ENCODE peak calls at places on chromosome X, in six cellular contexts. E is smooth muscle cell of the brain vasculature; R is NCI-H2081; Q is nucleus accumbens; V is activated CD8-positive, alpha-beta memory T cell treated with anti-CD3 and anti-CD28 coated beads, Interleukin-2, amount 10 ng/mL, durations not matched to agents 7 days and 5 days; T is GM13977. N is an unnamed sample.

GRCh38 chrX:132638313-132638712 is 149.5 kb upstream of the MBNL3 start:
- DNase-seq in R (no peak), E (no peak), Q (no peak), T (no peak), V (no peak), N (no peak)

GRCh38 chrX:40105016-40105790 is 7.4 kb upstream of the BCOR start:
- DNase-seq in V (peak; percentile 49), T (peak; percentile 70), Q (peak; percentile 52), E (no peak), R (no peak), N (peak; percentile 67)

GRCh38 chrX:21528076-21528475 is 130.1 kb downstream of the KLHL34 start:
- DNase-seq in Q (no peak), T (no peak), V (no peak), E (no peak), R (no peak), N (no peak)

GRCh38 chrX:68498044-68498507 is 775 bp upstream of the YIPF6 start:
- DNase-seq in Q (no peak), E (no peak), T (no peak), R (no peak), V (no peak), N (no peak)

GRCh38 chrX:20517565-20517964 is 250.9 kb upstream of the RPS6KA3 start:
- DNase-seq in Q (no peak), E (no peak), V (no peak), R (no peak), T (no peak), N (no peak)

GRCh38 chrX:27381419-27381818 is 81.7 kb downstream of the PPP4R3C start:
- DNase-seq in E (no peak), R (no peak), V (no peak), T (no peak), Q (no peak), N (no peak)

GRCh38 chrX:50147972-50148371 is 52.8 kb downstream of the AKAP4 start:
- DNase-seq in E (no peak), V (no peak), T (no peak), R (no peak), Q (no peak), N (no peak)

GRCh38 chrX:77892887-77893286 is 2.3 kb downstream of the MAGT1 start:
- DNase-seq in R (no peak), E (no peak), V (no peak), Q (no peak), T (no peak), N (no peak)

GRCh38 chrX:79524642-79525041 is 157.5 kb upstream of the ITM2A start:
- DNase-seq in T (peak; percentile 13), R (no peak), Q (no peak), V (no peak), E (no peak), N (no peak)

GRCh38 chrX:41131766-41132165 is 46.5 kb downstream of the USP9X start:
- DNase-seq in R (no peak), E (no peak), Q (no peak), V (no peak), T (no peak), N (no peak)

GRCh38 chrX:123169247-123169901 is 14.7 kb upstream of the GRIA3 start:
- DNase-seq in E (no peak), V (no peak), Q (no peak), R (no peak), T (no peak), N (no peak)

GRCh38 chrX:65300104-65300809 is 234.3 kb downstream of the LAS1L start:
- DNase-seq in R (no peak), V (no peak), T (no peak), Q (no peak), E (no peak), N (no peak)

GRCh38 chrX:103877571-103877970 is 45.5 kb upstream of the RAB9B start:
- DNase-seq in E (no peak), T (no peak), V (no peak), Q (no peak), R (no peak), N (no peak)

GRCh38 chrX:63932907-63933306 is 147.9 kb upstream of the ARHGEF9 start:
- DNase-seq in V (no peak), R (no peak), Q (no peak), T (no peak), E (no peak), N (no peak)

GRCh38 chrX:68914337-68914989 is 85.6 kb downstream of the EFNB1 start:
- DNase-seq in Q (no peak), R (no peak), V (no peak), E (no peak), T (no peak), N (no peak)

GRCh38 chrX:1493877-1494510 is 41.3 kb upstream of the ASMTL start:
- DNase-seq in T (peak; percentile 48), R (no peak), Q (no peak), V (peak; percentile 39), E (no peak), N (no peak)

GRCh38 chrX:12349201-12349600 is 210.9 kb downstream of the FRMPD4 start:
- DNase-seq in Q (no peak), V (no peak), E (no peak), R (no peak), T (no peak), N (no peak)

GRCh38 chrX:53433651-53434639 is at the start of gene HSD17B10:
- DNase-seq in Q (peak; percentile 74), R (peak; percentile 90), V (peak; percentile 92), E (no peak), T (peak; percentile 84), N (peak; percentile 88)

GRCh38 chrX:154098551-154098950 is 1.0 kb upstream of the MECP2 start:
- DNase-seq in V (no peak), Q (no peak), R (no peak), E (no peak), T (no peak), N (no peak)

GRCh38 chrX:111445485-111445884 is 33.5 kb upstream of the DCX start:
- DNase-seq in V (no peak), R (peak; percentile 77), Q (no peak), T (peak; percentile 23), E (no peak), N (peak; percentile 67)

GRCh38 chrX:130028196-130028595 is 45.8 kb downstream of the BCORL1 start:
- DNase-seq in T (no peak), V (peak; percentile 56), E (peak; percentile 20), Q (peak; percentile 4), R (no peak), N (no peak)

GRCh38 chrX:2595258-2595657 is 94.5 kb upstream of the DHRSX start:
- DNase-seq in E (no peak), V (no peak), R (no peak), T (no peak), Q (no peak), N (no peak)

GRCh38 chrX:69428216-69428615 is 75.9 kb upstream of the NALF2 start:
- DNase-seq in T (no peak), Q (no peak), R (no peak), E (no peak), V (no peak), N (no peak)

GRCh38 chrX:34197946-34198345 is 65.8 kb upstream of the FAM47A start:
- DNase-seq in E (no peak), T (no peak), Q (no peak), R (no peak), V (no peak), N (no peak)

GRCh38 chrX:40158036-40158706 is 60.4 kb upstream of the BCOR start:
- DNase-seq in E (no peak), T (peak; percentile 82), R (peak; percentile 53), Q (peak; percentile 46), V (no peak), N (peak; percentile 52)

GRCh38 chrX:47179221-47179927 is 14.3 kb upstream of the UBA1 start:
- DNase-seq in R (no peak), Q (peak; percentile 41), E (no peak), V (no peak), T (no peak), N (no peak)

GRCh38 chrX:2974946-2975345 is 31.4 kb upstream of the ARSH start:
- DNase-seq in E (no peak), T (no peak), R (no peak), V (no peak), Q (no peak), N (no peak)

GRCh38 chrX:41333994-41334865 is at the start of gene DDX3X:
- DNase-seq in R (peak; percentile 88), Q (peak; percentile 88), E (peak; percentile 54), V (peak; percentile 86), T (peak; percentile 91), N (peak; percentile 90)

GRCh38 chrX:115330498-115331138 is 41.1 kb downstream of the LUZP4 start:
- DNase-seq in Q (peak; percentile 9), E (peak; percentile 36), V (no peak), T (peak; percentile 59), R (peak; percentile 77), N (peak; percentile 67)

GRCh38 chrX:71652405-71652804 is 14.9 kb upstream of the LOC101059915 start:
- DNase-seq in T (no peak), V (peak; percentile 69), Q (no peak), R (peak; percentile 39), E (peak; percentile 15), N (peak; percentile 27)

GRCh38 chrX:13357925-13358324 is 38.1 kb upstream of the ATXN3L start:
- DNase-seq in T (no peak), E (peak; percentile 7), Q (no peak), R (no peak), V (no peak), N (peak; percentile 76)

N was measured in NCI-H146.